ENCODE peak calls at places on chromosomes 12 and 14, in nine cellular contexts. Y is GM12864, Q is hepatocyte, M is cardiac fibroblast, D is dorsolateral prefrontal cortex, I is psoas muscle, O is stomach, N is heart right ventricle, S is HFFc6. A is an unnamed sample.

GRCh38 chr12:4270016-4270669 is 3.4 kb upstream of the CCND2 start:
- DNase-seq in Q (no peak), M (no peak), Y (no peak), S (no peak), I (no peak), O (no peak), N (peak), D (no peak), A (peak)

GRCh38 chr12:6161124-6161882 is 36.8 kb upstream of the VWF start:
- DNase-seq in I (peak), Q (no peak), M (peak), O (no peak), N (peak), D (no peak), S (no peak), Y (no peak), A (no peak)

GRCh38 chr14:95875831-95876768 is 532 bp upstream of the TUNAR start:
- DNase-seq in Q (no peak), I (no peak), S (no peak), O (no peak), Y (no peak), M (no peak), N (no peak), D (peak), A (peak)

GRCh38 chr12:81450920-81451739 is 308.0 kb downstream of the PPFIA2 start:
- DNase-seq in N (no peak), Q (peak), S (peak), D (no peak), Y (peak), O (no peak), M (peak), I (no peak), A (no peak)

GRCh38 chr12:100427078-100427477 is 46.6 kb upstream of the NR1H4 start:
- DNase-seq in I (no peak), O (no peak), N (no peak), S (peak), Y (no peak), M (peak), D (no peak), Q (peak), A (no peak)

GRCh38 chr12:110741371-110741770 is 1.3 kb downstream of the PPP1CC start:
- DNase-seq in I (no peak), Y (no peak), N (no peak), Q (no peak), M (no peak), D (no peak), S (no peak), O (no peak), A (no peak)

GRCh38 chr12:94706250-94706661 is 55.9 kb upstream of the TMCC3 start:
- DNase-seq in Q (no peak), Y (no peak), O (no peak), I (no peak), M (no peak), S (no peak), D (no peak), N (no peak), A (no peak)

GRCh38 chr14:101495827-101496778 is 65.2 kb upstream of the DIO3 start:
- DNase-seq in D (peak), Y (no peak), O (peak), Q (no peak), I (no peak), S (no peak), M (no peak), N (no peak), A (peak)

GRCh38 chr12:125377093-125377492 is 311.9 kb downstream of the AACS start:
- DNase-seq in M (no peak), I (no peak), O (no peak), Q (no peak), Y (no peak), N (no peak), S (no peak), D (no peak), A (no peak)

GRCh38 chr14:43204816-43205215 is 1302.3 kb downstream of the FSCB start:
- DNase-seq in N (no peak), M (no peak), I (no peak), Q (no peak), Y (no peak), D (no peak), O (no peak), S (no peak), A (no peak)

GRCh38 chr14:25677111-25677510 is 627.2 kb upstream of the STXBP6 start:
- DNase-seq in I (no peak), D (no peak), S (no peak), N (no peak), O (no peak), Y (no peak), Q (no peak), M (no peak), A (no peak)

GRCh38 chr14:50106178-50106577 is 10.2 kb downstream of the VCPKMT start:
- DNase-seq in N (no peak), I (no peak), Q (no peak), D (no peak), S (no peak), M (peak), Y (no peak), O (no peak), A (no peak)

GRCh38 chr14:50110323-50111037 is 5.9 kb downstream of the VCPKMT start:
- DNase-seq in I (no peak), D (no peak), O (no peak), Y (no peak), Q (no peak), M (no peak), S (no peak), N (no peak), A (no peak)

GRCh38 chr14:50107850-50108249 is 8.5 kb downstream of the VCPKMT start:
- DNase-seq in D (no peak), S (no peak), M (no peak), Y (no peak), N (no peak), I (no peak), O (no peak), Q (no peak), A (no peak)

GRCh38 chr14:50113381-50113811 is 3.0 kb downstream of the VCPKMT start:
- DNase-seq in Y (peak), M (no peak), Q (no peak), O (no peak), D (no peak), I (no peak), S (no peak), N (no peak), A (no peak)

GRCh38 chr14:50109342-50109741 is 7.0 kb downstream of the VCPKMT start:
- DNase-seq in N (no peak), Q (peak), O (no peak), M (peak), D (no peak), Y (no peak), I (no peak), S (no peak), A (no peak)
- TF ChIP-seq CTCF in N (no peak), Q (peak), O (no peak), M (peak), D (no peak), Y (peak), I (no peak), S (peak), A (no peak)

DNA sequence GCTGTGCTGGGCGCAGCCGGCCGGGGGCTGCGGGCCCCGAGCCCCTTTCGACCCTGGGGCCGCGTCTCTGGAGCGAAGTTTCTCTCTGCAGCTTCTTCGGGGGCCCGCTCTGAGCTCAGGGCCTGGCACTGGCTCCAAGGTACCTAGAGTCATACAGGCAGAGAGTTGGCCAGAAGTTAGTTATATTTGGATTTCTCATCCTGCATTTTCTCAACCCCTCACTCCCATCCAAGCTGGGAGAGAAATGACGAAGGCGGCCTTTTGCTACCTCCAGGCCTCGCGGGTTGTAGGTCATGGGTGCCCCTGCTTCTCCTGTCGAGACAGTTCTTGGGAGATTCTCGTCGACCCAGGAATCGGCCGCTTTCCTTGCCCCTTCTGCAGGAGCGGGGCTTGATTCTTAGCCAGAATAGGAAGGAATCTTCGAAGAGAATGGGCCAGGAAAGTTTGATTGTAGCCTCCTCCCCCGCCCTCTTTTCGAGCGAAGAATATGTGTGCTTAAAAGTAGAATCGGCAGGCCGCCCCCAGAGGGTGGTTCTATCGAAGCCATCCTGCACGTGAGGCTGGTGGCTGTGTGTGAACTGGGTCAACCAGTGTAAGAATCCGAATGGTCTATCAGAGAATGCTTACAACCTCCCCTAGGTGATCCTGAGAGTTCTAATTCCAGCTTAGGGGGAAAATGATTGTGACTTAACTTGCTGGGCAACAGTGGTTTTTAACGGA is 781 bp downstream of the MLEC start:
- DNase-seq in Q (peak), S (no peak), I (no peak), O (no peak), M (no peak), Y (no peak), N (no peak), D (no peak), A (no peak)
- TF ChIP-seq CTCF in Q (no peak), S (no peak), I (no peak), O (no peak), M (no peak), Y (no peak), N (no peak), D (no peak), A (no peak)

GRCh38 chr14:79260406-79260805 is 950.9 kb downstream of the DIO2 start:
- DNase-seq in O (no peak), Q (no peak), N (no peak), I (no peak), S (no peak), D (no peak), M (no peak), Y (no peak), A (no peak)

GRCh38 chr14:79251278-79251677 is 960.0 kb downstream of the DIO2 start:
- DNase-seq in S (no peak), Q (no peak), Y (no peak), M (no peak), O (no peak), N (no peak), I (no peak), D (no peak), A (no peak)

GRCh38 chr14:79253576-79253975 is 957.7 kb downstream of the DIO2 start:
- DNase-seq in O (no peak), D (no peak), N (no peak), S (no peak), Q (no peak), M (no peak), Y (no peak), I (no peak), A (no peak)

GRCh38 chr14:79254069-79254775 is 957.1 kb downstream of the DIO2 start:
- DNase-seq in O (no peak), M (peak), Y (no peak), Q (no peak), D (no peak), S (peak), I (no peak), N (no peak), A (no peak)

DNA sequence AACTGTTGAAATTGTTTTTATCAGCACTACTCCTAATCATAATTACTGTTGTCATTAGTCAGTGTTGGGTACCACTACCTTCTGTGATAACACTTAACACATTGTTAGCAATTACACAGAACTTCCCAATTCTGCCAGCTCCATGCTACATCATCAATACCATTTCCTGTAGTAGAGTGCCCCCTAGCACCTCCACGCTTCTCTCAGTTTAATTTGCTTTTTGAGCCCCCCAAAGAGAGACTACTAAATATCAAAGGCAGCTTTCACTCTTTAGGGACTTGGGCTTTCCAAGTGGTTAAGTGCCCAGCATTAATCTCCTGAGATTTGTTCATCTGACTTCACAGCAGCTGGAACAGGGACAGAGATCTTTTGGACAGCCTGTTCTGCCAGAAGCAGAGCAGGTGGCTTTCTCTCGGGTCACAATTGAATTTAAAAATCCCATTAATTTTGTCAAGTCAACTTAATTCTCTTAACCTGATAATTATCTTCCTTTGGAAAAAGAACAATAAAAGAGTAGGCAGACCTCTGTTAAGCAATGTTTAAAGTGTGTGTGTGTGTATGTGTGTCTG is 954.9 kb downstream of the DIO2 start:
- DNase-seq in S (no peak), O (no peak), M (no peak), I (no peak), D (no peak), N (no peak), Y (no peak), Q (no peak), A (no peak)
- TF ChIP-seq CTCF in S (no peak), O (no peak), M (no peak), I (no peak), D (peak), N (no peak), Y (no peak), Q (no peak), A (no peak)

GRCh38 chr12:105581420-105581819 is 250.9 kb downstream of the C12orf75 start:
- DNase-seq in O (no peak), Y (no peak), Q (no peak), N (no peak), S (no peak), D (no peak), M (no peak), I (no peak), A (no peak)
- TF ChIP-seq CTCF in O (no peak), Y (no peak), Q (no peak), N (no peak), S (no peak), D (no peak), M (no peak), I (no peak), A (no peak)

GRCh38 chr14:99320105-99320572 is 48.1 kb upstream of the BCL11B start:
- DNase-seq in N (peak), Y (no peak), O (peak), D (no peak), Q (peak), I (no peak), M (peak), S (peak), A (peak)
- TF ChIP-seq CTCF in N (peak), Y (peak), O (peak), D (peak), Q (peak), I (peak), M (peak), S (peak), A (no peak)

GRCh38 chr14:61536661-61537566 is 158.4 kb upstream of the HIF1A start:
- DNase-seq in S (no peak), D (no peak), O (no peak), N (no peak), I (no peak), Y (no peak), Q (no peak), M (no peak), A (no peak)

GRCh38 chr14:61540931-61541330 is 154.4 kb upstream of the HIF1A start:
- DNase-seq in Y (no peak), I (no peak), M (no peak), D (no peak), N (no peak), O (no peak), Q (no peak), S (no peak), A (no peak)

GRCh38 chr14:61537567-61538463 is 157.5 kb upstream of the HIF1A start:
- DNase-seq in D (no peak), N (no peak), O (peak), Y (no peak), Q (peak), I (no peak), M (peak), S (peak), A (no peak)

GRCh38 chr14:61538464-61539022 is 156.8 kb upstream of the HIF1A start:
- DNase-seq in D (no peak), M (no peak), O (no peak), I (no peak), Y (no peak), S (no peak), N (no peak), Q (no peak), A (no peak)

DNA sequence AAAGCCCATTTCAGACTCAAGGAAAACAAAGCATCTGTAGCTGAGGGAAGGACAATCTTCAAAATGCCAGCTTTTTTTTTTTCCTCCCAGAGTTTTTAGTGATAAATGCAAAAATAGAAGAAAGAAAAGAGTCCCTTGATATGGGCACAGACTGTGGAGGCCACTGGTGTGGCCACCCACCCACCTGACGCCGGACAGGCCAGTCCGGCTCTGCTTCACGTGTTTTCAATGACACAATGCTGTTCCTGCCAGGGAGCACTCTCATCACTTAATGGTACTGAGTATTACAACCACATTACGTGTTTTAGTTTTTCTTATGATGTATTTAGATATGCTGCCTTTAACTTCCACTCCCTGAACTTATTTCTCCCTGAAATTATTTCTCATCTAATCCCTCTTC is 155.7 kb upstream of the HIF1A start:
- DNase-seq in N (no peak), O (no peak), Y (no peak), I (no peak), S (no peak), Q (no peak), D (no peak), M (no peak), A (no peak)
- TF ChIP-seq CTCF in N (no peak), O (no peak), Y (no peak), I (no peak), S (no peak), Q (no peak), D (no peak), M (no peak), A (no peak)

DNA sequence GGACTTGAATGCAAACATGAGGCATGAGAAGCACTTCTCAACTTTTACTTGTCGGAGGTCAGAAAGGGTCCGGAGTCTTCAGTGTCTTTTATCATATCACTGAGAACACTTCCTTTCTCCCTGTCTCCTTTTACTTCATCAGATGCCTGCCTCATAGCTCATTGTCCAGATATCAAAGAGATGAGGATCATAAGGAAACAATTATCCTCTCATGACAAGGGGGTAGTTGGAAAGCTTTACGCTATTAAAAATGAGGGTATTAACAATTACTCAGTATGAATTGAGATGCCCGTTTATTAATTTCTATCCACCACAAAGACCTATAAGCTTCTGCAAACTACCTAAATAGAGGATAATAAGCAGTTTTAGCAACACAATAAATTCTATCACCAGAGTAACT is 214.1 kb upstream of the FLRT2 start:
- DNase-seq in I (no peak), D (no peak), Y (no peak), M (no peak), N (no peak), Q (no peak), O (no peak), S (no peak), A (no peak)
- TF ChIP-seq CTCF in I (no peak), D (no peak), Y (no peak), M (no peak), N (no peak), Q (no peak), O (no peak), S (no peak), A (no peak)